ENCODE peak calls at places on chromosomes 11 and 22, in five cellular contexts. L is HepG2, B is SK-N-SH, U is K562, S is GM12878. F is an unnamed sample. For H3K4me1, the result is how much of the 10 kb centered on the place peaks cover.

GRCh38 chr11:95788921-95789505 is 569 bp downstream of the FAM76B start:
- DNase-seq in U (peak), B (peak), L (peak), S (no peak), F (no peak)

GRCh38 chr11:101866619-101867491 is 48.0 kb upstream of the CEP126 start:
- DNase-seq in U (no peak), B (no peak), S (no peak), L (peak), F (no peak)

GRCh38 chr11:11510939-11511338 is 110.9 kb downstream of the GALNT18 start:
- DNase-seq in U (no peak), B (no peak), L (no peak), S (no peak), F (no peak)

GRCh38 chr11:38014405-38014804 is 1416.4 kb upstream of the RAG2 start:
- DNase-seq in U (no peak), B (no peak), L (no peak), S (no peak), F (no peak)

GRCh38 chr22:49212002-49212401 is 615.7 kb downstream of the BRD1 start:
- DNase-seq in L (no peak), S (no peak), U (no peak), B (no peak), F (peak)

GRCh38 chr11:80107415-80107814 is 666.6 kb upstream of the TENM4 start:
- DNase-seq in S (no peak), B (no peak), L (no peak), U (no peak), F (no peak)

GRCh38 chr11:2176389-2176900 is 4.8 kb upstream of the TH start:
- DNase-seq in U (no peak), L (no peak), B (no peak), S (no peak), F (no peak)

GRCh38 chr11:403761-404431 is 9.9 kb downstream of the PKP3 start:
- DNase-seq in B (no peak), L (no peak), S (no peak), U (no peak), F (no peak)

GRCh38 chr11:67261942-67262681 is 4.2 kb upstream of the GRK2 start:
- DNase-seq in S (no peak), U (no peak), B (no peak), L (no peak), F (no peak)

GRCh38 chr11:68798221-68798813 is 43.4 kb downstream of the CPT1A start:
- DNase-seq in L (peak), B (peak), U (peak), S (no peak), F (peak)

GRCh38 chr11:116576523-116576922 is 196.3 kb downstream of the BUD13 start:
- DNase-seq in B (no peak), S (no peak), U (no peak), L (peak), F (no peak)

GRCh38 chr11:75867778-75868374 is 52.9 kb downstream of the UVRAG start:
- DNase-seq in L (peak), U (peak), B (peak), S (peak), F (no peak)

GRCh38 chr11:86551286-86551685 is 121.1 kb downstream of the ME3 start:
- DNase-seq in U (no peak), S (peak), L (peak), B (no peak), F (no peak)

GRCh38 chr22:26535499-26535898 is 23.2 kb upstream of the TFIP11 start:
- DNase-seq in U (no peak), B (no peak), L (no peak), S (no peak), F (no peak)

GRCh38 chr22:29691636-29692326 is 28.0 kb upstream of the CABP7 start:
- DNase-seq in S (no peak), L (no peak), B (no peak), U (no peak), F (no peak)

GRCh38 chr22:35882226-35883027 is 146.2 kb downstream of the RBFOX2 start:
- DNase-seq in U (no peak), S (no peak), L (no peak), B (peak), F (no peak)

GRCh38 chr11:84800755-84801346 is 826.3 kb downstream of the DLG2 start:
- DNase-seq in L (peak), S (no peak), U (no peak), B (peak), F (no peak)

GRCh38 chr22:36948273-36949055 is 35.0 kb downstream of the CSF2RB start:
- DNase-seq in L (no peak), B (no peak), U (no peak), S (no peak), F (no peak)

GRCh38 chr11:109783017-109783416 is 310.2 kb upstream of the ZC3H12C start:
- DNase-seq in L (no peak), B (no peak), U (no peak), S (no peak), F (no peak)

GRCh38 chr11:88101881-88102594 is 73.2 kb downstream of the RAB38 start:
- DNase-seq in B (no peak), L (no peak), U (no peak), S (no peak), F (no peak)

GRCh38 chr11:28520291-28520690 is 412.1 kb downstream of the METTL15 start:
- DNase-seq in U (no peak), B (no peak), L (no peak), S (no peak), F (no peak)

GRCh38 chr11:129023968-129024676 is 81.5 kb upstream of the TP53AIP1 start:
- DNase-seq in U (no peak), S (no peak), B (no peak), L (no peak), F (peak)

GRCh38 chr11:122709042-122709760 is 53.7 kb downstream of the UBASH3B start:
- DNase-seq in U (no peak), L (no peak), B (no peak), S (no peak), F (no peak)

GRCh38 chr11:17596711-17597110 is 49.7 kb downstream of the OTOG start:
- DNase-seq in L (no peak), U (no peak), S (no peak), B (no peak), F (no peak)

GRCh38 chr11:69218271-69218682 is 62.5 kb downstream of the SMIM38 start:
- DNase-seq in S (no peak), U (no peak), L (no peak), B (no peak), F (no peak)

GRCh38 chr11:111718436-111719325 is 47.5 kb downstream of the PPP2R1B start:
- DNase-seq in B (no peak), L (peak), U (no peak), S (no peak), F (no peak)

GRCh38 chr11:68025047-68025446 is 5.4 kb upstream of the NDUFS8 start:
- DNase-seq in L (no peak), U (no peak), S (no peak), B (no peak), F (no peak)

GRCh38 chr22:41201146-41201545 is 4.0 kb upstream of the L3MBTL2 start:
- DNase-seq in S (no peak), B (no peak), L (no peak), U (no peak), F (no peak)

DNA sequence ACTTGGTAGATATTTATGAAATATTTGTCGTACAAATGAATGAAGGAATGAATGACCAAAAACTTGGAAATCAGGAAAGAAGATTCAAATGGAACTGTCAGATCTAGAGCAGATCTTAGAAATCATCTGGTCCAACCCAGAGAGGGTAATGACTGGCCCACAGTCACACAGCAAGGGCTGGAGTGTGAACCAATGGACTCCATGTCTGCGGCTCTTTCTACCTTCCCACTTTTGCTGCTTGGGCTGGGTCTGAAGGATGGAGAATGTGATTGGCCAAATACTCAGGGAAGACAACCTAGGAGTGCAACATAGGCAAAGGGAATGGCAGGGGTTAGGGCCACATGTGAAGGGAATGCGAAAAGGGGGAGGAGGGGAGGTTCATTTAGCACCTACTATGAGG is 5.8 kb upstream of the DGKZ start:
- DNase-seq in S (no peak), U (no peak), B (no peak), L (no peak), F (no peak)
- H3K4me1 ChIP-seq in S (under half), U (under half), B (under half), L (under half), F (half or more)

DNA sequence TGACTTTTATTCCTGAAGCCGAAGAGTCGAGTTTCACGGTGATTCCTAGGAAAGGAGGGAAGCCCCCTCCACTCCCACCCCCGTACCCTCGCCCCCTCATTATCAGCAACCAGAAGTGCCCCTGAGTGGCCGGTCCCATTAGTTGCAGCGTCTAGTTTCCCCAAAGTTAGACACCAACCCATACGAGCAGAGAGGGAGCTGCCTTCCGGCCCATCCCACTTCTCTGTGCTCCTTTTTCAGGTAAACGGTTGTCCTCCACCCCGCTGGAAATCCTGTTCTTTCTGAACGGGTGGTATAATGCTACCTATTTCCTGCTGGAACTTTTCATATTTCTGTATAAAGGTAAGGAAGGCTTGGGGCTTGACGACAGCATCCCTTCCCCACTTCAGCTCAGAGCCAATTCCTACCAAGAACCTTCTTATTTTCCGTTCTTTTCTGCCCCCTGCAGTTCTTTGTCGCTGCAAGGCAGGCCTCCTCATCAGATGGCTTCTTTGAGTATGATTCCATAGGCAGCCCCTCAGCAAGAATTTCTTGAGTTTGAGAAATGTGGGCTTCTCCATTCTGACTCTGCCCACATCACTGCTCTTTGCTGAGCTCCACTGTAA is 706 bp downstream of the TMEM216 start:
- DNase-seq in L (no peak), B (peak), S (no peak), U (no peak), F (no peak)
- TF ChIP-seq GABPA in L (no peak), B (no peak), S (no peak), U (no peak), F (no peak)

GRCh38 chr22:39520874-39521857 is 804 bp downstream of the ATF4 start:
- DNase-seq in S (no peak), L (no peak), B (peak), U (peak), F (peak)
- H3K4me1 ChIP-seq in S (under half), L (half or more), B (under half), U (under half), F (under half)

GRCh38 chr22:31652129-31652528 is 9.9 kb downstream of the PISD start:
- DNase-seq in L (no peak), S (no peak), U (no peak), B (no peak), F (no peak)

GRCh38 chr22:31653944-31654343 is 8.1 kb downstream of the PISD start:
- DNase-seq in U (no peak), S (no peak), L (no peak), B (no peak), F (no peak)

GRCh38 chr22:31650391-31650790 is 11.6 kb downstream of the PISD start:
- DNase-seq in L (no peak), B (no peak), U (no peak), S (no peak), F (no peak)

GRCh38 chr22:31652911-31653684 is 8.9 kb downstream of the PISD start:
- DNase-seq in U (no peak), L (peak), S (no peak), B (no peak), F (no peak)

GRCh38 chr22:31651667-31652066 is 10.3 kb downstream of the PISD start:
- DNase-seq in U (no peak), B (no peak), S (no peak), L (no peak), F (no peak)
- TF ChIP-seq GABPA in U (no peak), B (no peak), S (no peak), L (no peak), F (no peak)

DNA sequence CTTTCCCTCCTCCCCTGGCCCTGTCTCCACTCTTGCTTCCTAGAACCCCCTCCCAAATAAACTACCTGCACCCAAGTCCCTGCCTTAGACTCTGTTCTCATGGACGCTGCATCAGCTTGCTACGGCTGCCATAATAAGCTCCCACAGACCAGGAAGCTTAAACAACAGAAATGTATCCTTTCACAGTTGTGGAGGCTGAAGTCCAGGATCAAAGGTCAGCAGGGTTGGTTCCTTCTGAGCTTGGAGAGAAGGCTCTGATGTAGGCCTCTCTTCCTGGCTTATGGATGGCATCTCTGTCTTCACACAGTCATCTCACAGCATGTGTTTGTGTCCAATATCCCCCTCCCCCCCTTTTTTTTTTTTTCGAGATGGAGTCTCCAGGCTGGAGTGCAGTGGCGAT is 23.4 kb downstream of the CBX7 start:
- DNase-seq in B (no peak), S (no peak), L (peak), U (no peak), F (no peak)
- H3K4me1 ChIP-seq in B (under half), S (under half), L (under half), U (under half), F (under half)

DNA sequence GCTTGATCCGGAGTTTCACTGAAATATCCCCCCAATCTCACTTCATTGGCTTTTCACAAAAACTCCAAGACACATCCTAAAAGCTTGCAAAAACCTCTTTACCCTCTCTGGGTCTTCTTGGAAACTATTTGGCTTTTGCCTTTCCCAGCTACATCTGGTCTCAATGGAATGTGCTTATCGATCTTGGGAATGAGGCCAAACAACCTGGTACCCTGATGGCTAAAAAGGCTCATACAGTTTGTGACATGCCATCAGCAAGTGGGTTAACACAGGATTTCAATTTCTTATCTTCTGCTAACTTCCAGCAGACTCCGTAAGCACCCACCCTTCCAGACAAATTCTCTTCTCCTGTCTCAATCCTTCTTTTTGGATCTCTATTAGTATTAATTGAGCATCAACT is 45.9 kb upstream of the TEAD1 start:
- DNase-seq in U (no peak), B (peak), L (no peak), S (no peak), F (no peak)
- TF ChIP-seq GABPA in U (no peak), B (no peak), L (no peak), S (no peak), F (no peak)

GRCh38 chr22:20567371-20567847 is 60.0 kb downstream of the MED15 start:
- DNase-seq in B (no peak), L (no peak), S (no peak), U (no peak), F (no peak)
- H3K4me1 ChIP-seq in B (under half), L (under half), S (under half), U (under half), F (under half)

DNA sequence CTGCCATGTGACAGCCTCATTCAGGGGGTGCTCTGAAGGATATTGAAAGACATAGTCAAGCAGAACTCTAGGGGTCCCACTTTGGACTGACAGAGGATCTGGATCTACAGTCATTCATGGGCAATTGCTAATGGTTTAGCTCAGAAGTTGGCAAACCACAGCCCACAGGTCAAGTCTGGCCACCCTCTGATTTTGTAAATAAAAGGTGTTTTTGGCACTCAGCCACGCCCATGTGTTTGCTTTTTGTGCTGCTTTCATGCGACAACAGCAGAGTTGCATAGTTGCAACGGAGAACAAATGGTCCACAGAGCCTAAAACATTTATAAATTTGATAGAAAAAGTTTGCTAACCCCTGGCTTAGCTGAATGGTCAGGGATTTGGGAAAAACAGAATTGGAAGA is 41.7 kb downstream of the RPS6KA4 start:
- DNase-seq in S (no peak), B (no peak), U (no peak), L (no peak), F (no peak)
- TF ChIP-seq GABPA in S (no peak), B (no peak), U (no peak), L (no peak), F (no peak)

DNA sequence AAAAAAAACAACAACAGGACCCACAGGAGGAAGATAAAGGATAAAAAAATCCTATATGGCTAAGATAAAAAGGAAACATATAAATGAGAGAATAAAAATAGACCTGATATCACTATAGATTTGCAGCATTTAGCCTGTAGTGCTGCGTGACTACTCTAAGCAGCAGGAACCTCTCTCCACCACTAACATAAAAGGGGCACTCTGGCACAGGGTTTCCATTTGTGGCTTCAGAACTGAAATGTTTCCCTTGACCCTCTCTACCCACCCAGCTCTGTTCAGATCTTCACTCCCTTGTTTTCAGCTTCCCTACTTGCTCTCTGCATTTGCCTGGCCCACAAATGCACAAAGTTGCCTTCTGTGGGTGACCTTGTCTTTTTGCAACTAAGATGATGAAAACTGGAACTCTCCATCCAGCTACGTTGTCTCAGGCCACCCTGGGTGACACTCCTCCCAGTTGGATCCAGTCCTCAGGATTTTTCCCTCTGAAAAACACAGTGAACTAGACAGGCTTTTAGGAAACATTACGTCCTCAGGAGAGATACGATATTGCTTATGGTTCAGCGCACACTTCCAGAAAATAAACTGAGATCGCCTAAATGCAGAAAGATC is 19.8 kb upstream of the PSMA1 start:
- DNase-seq in U (no peak), S (no peak), L (no peak), B (no peak), F (no peak)
- H3K4me1 ChIP-seq in U (under half), S (under half), L (under half), B (under half), F (under half)

F was measured in H1.